ENCODE peak calls at places on chromosome 15, in five cellular contexts. X, R, K, Q and B are unnamed samples.

GRCh38 chr15:58134886-58135285 is 3.3 kb upstream of the AQP9 start:
- DNase-seq in R (no peak), K (no peak), X (no peak), Q (no peak), B (no peak)

GRCh38 chr15:34851751-34852150 is 56.4 kb upstream of the ACTC1 start:
- DNase-seq in X (no peak), K (no peak), Q (no peak), R (no peak), B (no peak)

GRCh38 chr15:31297880-31298456 is 28.7 kb upstream of the KLF13 start:
- DNase-seq in Q (no peak), X (no peak), K (no peak), R (no peak), B (no peak)

GRCh38 chr15:69126054-69126469 is 34.4 kb upstream of the GLCE start:
- DNase-seq in X (peak), R (no peak), K (no peak), Q (no peak), B (peak)

GRCh38 chr15:90240856-90241255 is 6.8 kb downstream of the GDPGP1 start:
- DNase-seq in Q (no peak), X (no peak), R (no peak), K (no peak), B (no peak)

GRCh38 chr15:50879016-50879415 is 29.5 kb upstream of the AP4E1 start:
- DNase-seq in Q (no peak), R (no peak), X (peak), K (no peak), B (no peak)

GRCh38 chr15:101675015-101675414 is 22.8 kb upstream of the TM2D3 start:
- DNase-seq in K (peak), X (no peak), R (no peak), Q (no peak), B (peak)

GRCh38 chr15:25797511-25798206 is 65.5 kb downstream of the ATP10A start:
- DNase-seq in R (no peak), K (no peak), X (no peak), Q (no peak), B (no peak)

GRCh38 chr15:83565553-83566159 is 88.3 kb upstream of the ADAMTSL3 start:
- DNase-seq in R (no peak), X (peak), Q (no peak), K (peak), B (peak)

GRCh38 chr15:66839511-66840112 is 137.6 kb downstream of the SMAD6 start:
- DNase-seq in R (no peak), X (no peak), K (no peak), Q (no peak), B (no peak)

GRCh38 chr15:69321041-69321554 is 22.4 kb downstream of the PAQR5 start:
- DNase-seq in X (peak), K (no peak), R (no peak), Q (no peak), B (no peak)

GRCh38 chr15:76178321-76178720 is 118.5 kb downstream of the TMEM266 start:
- DNase-seq in K (no peak), X (no peak), R (no peak), Q (no peak), B (no peak)